ENCODE peak calls at places on chromosomes 4 and X, in four cellular contexts. S is pancreas; H is activated T-cell treated with anti-CD3 and anti-CD28 coated beads, Interleukin-2, amount 50 U/mL, for 4 hours; K is stimulated activated naive B cell treated with anti-CD40 and anti-IgM and Interleukin-4, amounts not matched to agents 10 μg/mL and 1 μg/mL and 100 μg/mL, for 72 hours. J is an unnamed sample.
A peak's percentile ranks its signal among the peaks of the same experiment; 100 is the strongest.

GRCh38 chr4:177487977-177488376 is 45.7 kb upstream of the AGA start:
- ATAC-seq in S (no peak), H (no peak), K (no peak), J (no peak)

GRCh38 chr4:60724623-60725022 is 475.5 kb upstream of the ADGRL3 start:
- ATAC-seq in S (no peak), H (no peak), K (no peak), J (no peak)

GRCh38 chr4:147984778-147985138 is 252.9 kb downstream of the ARHGAP10 start:
- ATAC-seq in S (no peak), H (no peak), K (no peak), J (no peak)

GRCh38 chrX:20294284-20294683 is 27.6 kb upstream of the RPS6KA3 start:
- ATAC-seq in S (no peak), H (no peak), K (no peak), J (no peak)

GRCh38 chrX:106936246-106936645 is 16.0 kb downstream of the CLDN2 start:
- ATAC-seq in S (no peak), H (no peak), K (no peak), J (no peak)

GRCh38 chr4:170226288-170226687 is 136.5 kb upstream of the AADAT start:
- ATAC-seq in S (peak; percentile 53), H (no peak), K (peak; percentile 38), J (no peak)

GRCh38 chr4:80540785-80541469 is 205.4 kb downstream of the CFAP299 start:
- ATAC-seq in S (no peak), H (peak; percentile 88), K (peak; percentile 99), J (peak; percentile 81)

GRCh38 chr4:56531823-56532222 is 26.2 kb downstream of the ARL9 start:
- ATAC-seq in S (no peak), H (no peak), K (no peak), J (no peak)

GRCh38 chr4:81255524-81255923 is 40.5 kb upstream of the PRKG2 start:
- ATAC-seq in S (no peak), H (no peak), K (no peak), J (no peak)

GRCh38 chr4:184408021-184408710 is 66.2 kb downstream of the IRF2 start:
- ATAC-seq in S (no peak), H (peak; percentile 44), K (peak; percentile 56), J (no peak)

GRCh38 chr4:66193487-66193886 is 523.2 kb upstream of the EPHA5 start:
- ATAC-seq in S (no peak), H (no peak), K (no peak), J (no peak)

GRCh38 chr4:6732441-6733357 is 16.7 kb downstream of the BLOC1S4 start:
- ATAC-seq in S (peak; percentile 84), H (no peak), K (no peak), J (no peak)

GRCh38 chrX:101409043-101409442 is 1.0 kb downstream of the HNRNPH2 start:
- ATAC-seq in S (no peak), H (no peak), K (no peak), J (no peak)

GRCh38 chrX:13367950-13368349 is 48.1 kb upstream of the ATXN3L start:
- ATAC-seq in S (no peak), H (no peak), K (no peak), J (no peak)

GRCh38 chr4:54056360-54056759 is 8.0 kb downstream of the CHIC2 start:
- ATAC-seq in S (no peak), H (peak; percentile 64), K (peak; percentile 56), J (no peak)

GRCh38 chrX:116342903-116343302 is 93.5 kb upstream of the SLC6A14 start:
- ATAC-seq in S (no peak), H (no peak), K (no peak), J (no peak)

GRCh38 chr4:158715787-158716186 is 7.4 kb downstream of the PPID start:
- ATAC-seq in S (no peak), H (no peak), K (no peak), J (no peak)

GRCh38 chr4:10619220-10619619 is 65.3 kb downstream of the CLNK start:
- ATAC-seq in S (peak; percentile 34), H (no peak), K (no peak), J (no peak)

GRCh38 chr4:171812377-171813194 is 618 bp upstream of the GALNTL6 start:
- ATAC-seq in S (peak; percentile 61), H (peak; percentile 27), K (peak; percentile 54), J (peak; percentile 63)

GRCh38 chrX:22652596-22652995 is 347.2 kb upstream of the DDX53 start:
- ATAC-seq in S (peak; percentile 79), H (no peak), K (no peak), J (no peak)

GRCh38 chr4:145881991-145882390 is 56.6 kb downstream of the ZNF827 start:
- ATAC-seq in S (peak; percentile 97), H (no peak), K (peak; percentile 67), J (peak; percentile 68)

GRCh38 chr4:141654098-141654497 is 17.7 kb downstream of the IL15 start:
- ATAC-seq in S (peak; percentile 56), H (no peak), K (no peak), J (no peak)

GRCh38 chr4:165464813-165465381 is 86.1 kb downstream of the CPE start:
- ATAC-seq in S (peak; percentile 83), H (no peak), K (peak; percentile 67), J (peak; percentile 54)

GRCh38 chr4:153045111-153045982 is 109.2 kb downstream of the FHDC1 start:
- ATAC-seq in S (no peak), H (no peak), K (peak; percentile 99), J (peak; percentile 89)

GRCh38 chrX:40897768-40898167 is 162.4 kb upstream of the MED14 start:
- ATAC-seq in S (no peak), H (no peak), K (no peak), J (no peak)

GRCh38 chr4:182680196-182680771 is 236.9 kb downstream of the DCTD start:
- ATAC-seq in S (no peak), H (no peak), K (no peak), J (no peak)

GRCh38 chr4:88722828-88723227 is 25.2 kb upstream of the NAP1L5 start:
- ATAC-seq in S (no peak), H (no peak), K (no peak), J (no peak)